ENCODE peak calls at places on chromosomes 5 and 9, in seven cellular contexts. M, J, B, A, O, R and T are unnamed samples.

GRCh38 chr9:115004535-115004934 is 74.1 kb upstream of the TNFSF8 start:
- DNase-seq in A (no peak), M (no peak), R (no peak), J (no peak), O (no peak), B (no peak), T (no peak)

GRCh38 chr9:72006481-72006880 is 53.9 kb downstream of the C9orf57 start:
- DNase-seq in B (no peak), O (no peak), J (no peak), A (no peak), M (no peak), R (no peak), T (no peak)

GRCh38 chr9:72627147-72627546 is 105.7 kb downstream of the TMC1 start:
- DNase-seq in M (no peak), B (no peak), R (no peak), J (no peak), A (no peak), O (no peak), T (no peak)

GRCh38 chr9:133105461-133105770 is 15.6 kb downstream of the RALGDS start:
- DNase-seq in A (no peak), M (no peak), R (no peak), B (no peak), O (no peak), J (no peak), T (peak)

GRCh38 chr9:136686794-136687711 is at the start of gene AGPAT2:
- DNase-seq in O (no peak), R (peak), A (peak), B (peak), J (peak), M (peak), T (peak)

GRCh38 chr5:149429839-149430721 is 51.0 kb upstream of the IL17B start:
- DNase-seq in J (peak), M (no peak), R (peak), A (peak), O (peak), B (peak), T (peak)

GRCh38 chr5:176943816-176944215 is 44.7 kb upstream of the HK3 start:
- DNase-seq in A (no peak), R (no peak), B (no peak), O (no peak), M (no peak), J (no peak), T (no peak)

GRCh38 chr9:86734762-86735161 is 212.5 kb downstream of the GAS1 start:
- DNase-seq in J (no peak), A (no peak), O (peak), M (no peak), R (no peak), B (no peak), T (no peak)

GRCh38 chr5:38445374-38446028 is 110.9 kb downstream of the LIFR start:
- DNase-seq in R (peak), J (no peak), A (peak), M (no peak), B (peak), O (peak), T (no peak)

GRCh38 chr9:129108083-129108804 is 2.3 kb downstream of the CRAT start:
- DNase-seq in R (no peak), A (no peak), B (no peak), M (no peak), O (no peak), J (no peak), T (no peak)

GRCh38 chr5:143717400-143717799 is 94.6 kb upstream of the HMHB1 start:
- DNase-seq in O (peak), R (no peak), B (no peak), M (no peak), J (peak), A (no peak), T (no peak)

GRCh38 chr5:134510970-134511795 is 14.3 kb upstream of the JADE2 start:
- DNase-seq in R (no peak), J (peak), B (no peak), A (peak), O (peak), M (peak), T (no peak)

GRCh38 chr9:127580371-127580770 is 31.7 kb upstream of the STXBP1 start:
- DNase-seq in O (no peak), B (peak), R (no peak), A (no peak), J (no peak), M (no peak), T (no peak)

GRCh38 chr9:92964981-92965758 is 17.8 kb downstream of the FGD3 start:
- DNase-seq in R (peak), M (peak), J (no peak), A (no peak), B (peak), O (no peak), T (peak)

GRCh38 chr5:62029303-62029702 is 276.7 kb upstream of the KIF2A start:
- DNase-seq in M (no peak), B (no peak), A (no peak), O (no peak), R (no peak), J (peak), T (no peak)

GRCh38 chr5:128627939-128628338 is 89.9 kb upstream of the FBN2 start:
- DNase-seq in J (no peak), A (no peak), M (no peak), O (no peak), R (no peak), B (no peak), T (no peak)

GRCh38 chr9:135070198-135070951 is 17.1 kb upstream of the OLFM1 start:
- DNase-seq in R (no peak), J (no peak), M (no peak), O (no peak), A (peak), B (no peak), T (no peak)

GRCh38 chr5:163916856-163917255 is 411.4 kb downstream of the MAT2B start:
- DNase-seq in M (no peak), O (peak), J (no peak), R (no peak), A (no peak), B (no peak), T (no peak)

GRCh38 chr5:165538065-165538464 is 2032.6 kb downstream of the MAT2B start:
- DNase-seq in M (no peak), R (no peak), J (peak), A (no peak), O (no peak), B (no peak), T (no peak)

GRCh38 chr5:53923969-53924876 is 363.8 kb downstream of the NDUFS4 start:
- DNase-seq in B (no peak), J (peak), A (peak), O (peak), M (no peak), R (no peak), T (no peak)

GRCh38 chr5:168602517-168602916 is 23.3 kb upstream of the PANK3 start:
- DNase-seq in J (no peak), R (no peak), A (no peak), M (no peak), B (no peak), O (no peak), T (no peak)

GRCh38 chr9:69745716-69746538 is 13.9 kb downstream of the PTAR1 start:
- DNase-seq in A (no peak), O (peak), M (no peak), R (no peak), B (no peak), J (peak), T (no peak)

GRCh38 chr5:170630711-170631141 is 126.9 kb downstream of the KCNIP1 start:
- DNase-seq in R (no peak), B (no peak), A (peak), J (no peak), O (no peak), M (no peak), T (no peak)

GRCh38 chr9:111148994-111149759 is 110.9 kb upstream of the LPAR1 start:
- DNase-seq in B (peak), R (peak), A (no peak), O (peak), M (no peak), J (no peak), T (peak)

GRCh38 chr9:131423171-131423581 is 29.3 kb downstream of the PRRC2B start:
- DNase-seq in R (peak), B (peak), J (peak), O (peak), A (peak), M (no peak), T (peak)

GRCh38 chr9:110744753-110745522 is 76.3 kb downstream of the MUSK start:
- DNase-seq in B (no peak), O (peak), R (no peak), M (no peak), J (peak), A (peak), T (no peak)

GRCh38 chr5:167801999-167802398 is 489.4 kb upstream of the WWC1 start:
- DNase-seq in J (no peak), R (no peak), M (no peak), A (no peak), B (no peak), O (no peak), T (no peak)

GRCh38 chr5:119288364-119289047 is 67.3 kb upstream of the TNFAIP8 start:
- DNase-seq in R (no peak), O (no peak), B (no peak), M (no peak), A (peak), J (no peak), T (no peak)

GRCh38 chr9:110835859-110836271 is 167.3 kb downstream of the MUSK start:
- DNase-seq in B (no peak), M (no peak), A (no peak), R (no peak), O (no peak), J (peak), T (no peak)

GRCh38 chr5:89024082-89024481 is 141.1 kb upstream of the MEF2C start:
- DNase-seq in B (no peak), A (no peak), M (no peak), R (no peak), O (no peak), J (no peak), T (no peak)